ENCODE peak calls at places on chromosomes 6 and 20, in eight cellular contexts. Q is ovary, J is esophagus muscularis mucosa, D is suprapubic skin, Y is stomach, F is SK-N-SH, R is A549, N is tibial nerve. C is an unnamed sample.

GRCh38 chr20:18496042-18496441 is 983 bp downstream of the RBBP9 start:
- DNase-seq in D (no peak), F (peak), Y (no peak), R (no peak), Q (no peak), N (no peak), J (no peak), C (no peak)

GRCh38 chr20:52434041-52434425 is 242.5 kb upstream of the ZFP64 start:
- DNase-seq in D (no peak), R (no peak), J (no peak), N (no peak), Y (no peak), F (no peak), Q (no peak), C (no peak)

GRCh38 chr20:32777177-32777956 is 15.2 kb downstream of the DNMT3B start:
- DNase-seq in Q (no peak), D (no peak), R (no peak), J (no peak), N (no peak), Y (peak), F (no peak), C (no peak)

GRCh38 chr6:136962661-136963060 is 40.6 kb downstream of the SLC35D3 start:
- DNase-seq in Y (peak), F (peak), N (no peak), D (no peak), R (no peak), J (no peak), Q (no peak), C (peak)

GRCh38 chr6:110357696-110358535 is at the start of gene METTL24:
- DNase-seq in Y (peak), J (peak), D (no peak), Q (peak), F (peak), N (no peak), R (peak), C (no peak)

GRCh38 chr6:170205534-170206316 is 85.2 kb downstream of the DLL1 start:
- DNase-seq in D (no peak), N (no peak), F (no peak), Q (no peak), Y (peak), R (no peak), J (peak), C (no peak)

GRCh38 chr6:38973178-38974057 is 75.2 kb upstream of the GLP1R start:
- DNase-seq in J (no peak), F (peak), D (no peak), N (no peak), Q (no peak), Y (no peak), R (peak), C (no peak)

GRCh38 chr20:11207749-11208502 is 534.1 kb upstream of the JAG1 start:
- DNase-seq in J (no peak), R (peak), F (no peak), D (no peak), Y (peak), Q (no peak), N (no peak), C (no peak)

GRCh38 chr20:8310618-8311017 is 178.6 kb downstream of the PLCB1 start:
- DNase-seq in D (no peak), N (no peak), R (no peak), Q (no peak), J (no peak), Y (no peak), F (no peak), C (no peak)

GRCh38 chr6:54935739-54936138 is 89.2 kb downstream of the FAM83B start:
- DNase-seq in Y (no peak), R (peak), N (no peak), Q (no peak), J (no peak), D (no peak), F (no peak), C (no peak)
- TF ChIP-seq EP300 in Y (no peak), R (no peak), N (no peak), Q (no peak), J (no peak), D (no peak), F (no peak), C (no peak)

GRCh38 chr6:10556496-10557391 is 35.6 kb downstream of the GCNT2 start:
- DNase-seq in Q (no peak), J (no peak), F (no peak), N (no peak), R (no peak), D (no peak), Y (peak), C (no peak)
- H3K4me3 ChIP-seq in Q (no peak), J (peak), F (peak), N (no peak), R (no peak), D (peak), Y (peak), C (peak)

DNA sequence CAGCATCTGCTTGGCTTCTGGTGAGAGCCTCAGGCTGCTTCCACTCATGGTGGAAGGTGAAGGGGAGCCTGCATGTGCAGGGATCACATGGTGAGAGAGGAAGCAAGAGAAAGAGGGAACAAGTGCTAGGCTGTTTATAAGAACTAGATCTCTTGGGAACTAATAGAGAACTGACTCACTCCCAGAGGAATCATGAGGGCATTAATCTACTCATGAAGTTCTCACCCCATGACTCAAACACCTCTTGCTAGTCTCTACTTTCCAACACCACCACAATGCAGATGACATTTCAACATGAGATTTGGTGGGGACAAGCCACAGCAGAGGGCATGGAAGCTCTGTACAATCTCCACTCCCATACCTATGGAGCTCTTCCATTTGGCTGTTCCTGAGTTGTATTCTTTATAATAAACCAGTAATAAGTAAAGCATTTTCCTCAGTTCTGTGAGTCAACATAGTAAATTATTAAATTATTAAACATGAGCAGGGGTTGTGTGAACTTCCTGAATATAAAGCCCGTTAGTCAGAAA is 524.1 kb upstream of the NRSN1 start:
- DNase-seq in J (no peak), D (no peak), Q (no peak), Y (no peak), N (no peak), R (no peak), F (no peak), C (no peak)
- TF ChIP-seq EP300 in J (no peak), D (no peak), Q (no peak), Y (no peak), N (no peak), R (no peak), F (no peak), C (no peak)

GRCh38 chr20:41030536-41031242 is 2.1 kb downstream of the TOP1 start:
- DNase-seq in F (no peak), Y (no peak), N (no peak), Q (no peak), D (no peak), J (no peak), R (no peak), C (no peak)
- H3K4me3 ChIP-seq in F (peak), Y (peak), N (peak), Q (peak), D (peak), J (peak), R (peak), C (peak)

GRCh38 chr20:61887694-61888093 is 178.0 kb downstream of the TAF4 start:
- DNase-seq in N (no peak), F (no peak), Q (no peak), D (no peak), R (no peak), Y (no peak), J (no peak), C (no peak)

GRCh38 chr20:61888101-61888865 is 177.4 kb downstream of the TAF4 start:
- DNase-seq in Y (no peak), J (no peak), F (no peak), N (no peak), R (no peak), D (no peak), Q (no peak), C (no peak)

GRCh38 chr20:61884571-61885389 is 180.9 kb downstream of the TAF4 start:
- DNase-seq in F (no peak), J (no peak), N (no peak), D (no peak), R (no peak), Y (no peak), Q (no peak), C (no peak)

GRCh38 chr20:61885759-61886715 is 179.6 kb downstream of the TAF4 start:
- DNase-seq in D (no peak), R (no peak), Q (no peak), Y (no peak), J (no peak), F (no peak), N (no peak), C (no peak)

GRCh38 chr20:61886721-61887658 is 178.7 kb downstream of the TAF4 start:
- DNase-seq in Y (no peak), R (peak), F (peak), N (no peak), D (no peak), J (no peak), Q (peak), C (no peak)
- TF ChIP-seq EP300 in Y (no peak), R (no peak), F (no peak), N (no peak), D (no peak), J (no peak), Q (no peak), C (no peak)

GRCh38 chr6:144332177-144332576 is 47.0 kb downstream of the UTRN start:
- DNase-seq in D (no peak), R (no peak), N (no peak), J (no peak), F (no peak), Q (no peak), Y (no peak), C (no peak)
- H3K4me3 ChIP-seq in D (no peak), R (no peak), N (no peak), J (no peak), F (no peak), Q (no peak), Y (no peak), C (no peak)

DNA sequence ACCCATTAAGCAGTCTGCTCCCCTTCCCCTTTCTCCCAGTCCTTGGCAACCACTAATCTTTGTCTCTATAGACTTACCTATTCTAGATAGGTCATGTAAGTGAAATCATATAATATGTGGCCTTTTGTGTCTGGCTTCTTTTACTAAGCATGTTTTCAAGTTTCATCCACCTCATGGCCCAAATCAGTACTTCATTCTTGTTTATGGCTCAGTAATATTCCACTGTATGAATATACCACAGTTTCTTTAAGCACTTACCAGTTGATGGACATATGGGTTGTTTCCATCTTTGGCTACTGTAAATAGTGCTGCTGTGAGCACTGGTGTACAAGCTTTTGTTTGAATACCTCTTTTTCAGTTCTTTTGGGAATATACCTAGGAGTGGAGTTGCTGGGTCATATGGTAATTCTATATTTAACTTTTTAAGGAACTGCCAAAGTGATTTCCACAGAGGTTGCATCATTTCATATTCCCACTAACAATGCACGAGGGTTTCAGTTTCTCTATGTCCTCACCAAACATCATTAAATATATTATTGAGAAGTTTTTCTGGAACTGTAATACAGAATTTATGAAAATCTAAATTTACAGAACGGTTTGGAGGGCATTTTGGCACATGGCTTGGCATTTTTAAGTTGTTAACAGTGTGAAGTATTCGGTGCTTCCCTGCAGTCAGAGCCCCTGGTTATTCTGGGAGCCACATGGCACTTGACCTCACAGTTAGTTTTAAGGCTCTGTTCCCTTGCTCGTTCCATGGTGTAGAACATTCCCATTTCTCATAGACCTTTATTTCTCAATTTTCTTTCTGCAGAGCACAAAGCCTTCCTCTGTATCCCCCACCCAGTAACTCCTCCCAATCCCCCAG is 27.0 kb upstream of the DTNBP1 start:
- DNase-seq in N (no peak), Q (no peak), R (no peak), F (no peak), Y (no peak), D (no peak), J (no peak), C (no peak)
- TF ChIP-seq EP300 in N (no peak), Q (no peak), R (no peak), F (no peak), Y (no peak), D (no peak), J (no peak), C (no peak)

GRCh38 chr20:57451759-57452661 is 60.8 kb downstream of the RBM38 start:
- DNase-seq in R (no peak), D (no peak), J (no peak), Q (no peak), N (no peak), F (no peak), Y (no peak), C (no peak)

GRCh38 chr20:57450419-57450818 is 59.2 kb downstream of the RBM38 start:
- DNase-seq in Y (peak), N (no peak), R (no peak), F (peak), Q (no peak), D (no peak), J (no peak), C (peak)

GRCh38 chr20:57451356-57451755 is 60.2 kb downstream of the RBM38 start:
- DNase-seq in D (no peak), N (no peak), J (no peak), R (no peak), Y (no peak), Q (no peak), F (no peak), C (no peak)

GRCh38 chr20:57449398-57450354 is 58.5 kb downstream of the RBM38 start:
- DNase-seq in N (no peak), R (no peak), Y (no peak), F (no peak), D (no peak), Q (no peak), J (no peak), C (no peak)

DNA sequence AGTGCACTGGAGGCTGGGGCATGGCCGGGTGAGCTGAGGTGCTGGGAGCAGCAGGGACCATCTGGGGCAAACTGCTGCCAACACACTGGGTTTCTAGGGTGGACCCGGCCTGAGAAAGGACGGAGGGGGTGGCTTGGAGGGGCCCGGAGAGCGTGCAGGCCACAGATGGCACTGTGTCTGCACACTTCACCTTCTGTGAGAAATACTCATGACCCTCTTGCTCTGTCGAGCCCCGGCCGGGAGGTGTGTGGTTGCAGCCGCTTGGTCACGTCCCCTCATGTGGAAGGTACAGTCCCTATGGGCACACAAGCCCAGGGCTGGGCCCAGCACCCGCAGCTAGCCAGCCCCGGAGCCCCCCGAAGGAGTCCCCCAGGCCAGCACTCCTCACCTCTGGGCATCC is 59.7 kb downstream of the RBM38 start:
- DNase-seq in D (no peak), F (peak), Y (no peak), R (no peak), J (no peak), N (no peak), Q (no peak), C (no peak)
- H3K4me3 ChIP-seq in D (no peak), F (no peak), Y (no peak), R (no peak), J (no peak), N (no peak), Q (no peak), C (no peak)